ENCODE peak calls at places on chromosomes 5 and 9, in ten cellular contexts. G, H, Q, D, K, C, I, P, X and R are unnamed samples.

GRCh38 chr9:126514037-126514821 is 99.5 kb upstream of the LMX1B start:
- DNase-seq in G (peak; percentile 79), H (no peak), Q (peak; percentile 94), D (peak; percentile 80), K (peak; percentile 53), C (no peak), I (peak; percentile 15), P (peak; percentile 56), X (peak; percentile 76), R (peak; percentile 77)

GRCh38 chr9:37676411-37676830 is 25.7 kb downstream of the FRMPD1 start:
- DNase-seq in G (no peak), H (no peak), Q (no peak), D (no peak), K (no peak), C (no peak), I (no peak), P (no peak), X (no peak), R (peak; percentile 57)

GRCh38 chr9:99062549-99062948 is 42.4 kb upstream of the TGFBR1 start:
- DNase-seq in G (no peak), H (no peak), Q (no peak), D (no peak), K (no peak), C (no peak), I (no peak), P (no peak), X (no peak), R (no peak)

GRCh38 chr5:160968480-160968879 is 116.5 kb upstream of the ATP10B start:
- DNase-seq in G (no peak), H (no peak), Q (no peak), D (no peak), K (no peak), C (no peak), I (no peak), P (no peak), X (no peak), R (no peak)

GRCh38 chr5:172497591-172498255 is 43.4 kb upstream of the SH3PXD2B start:
- DNase-seq in G (no peak), H (no peak), Q (no peak), D (peak; percentile 29), K (no peak), C (no peak), I (no peak), P (no peak), X (no peak), R (no peak)

GRCh38 chr5:91957671-91958070 is 574.6 kb upstream of the ARRDC3 start:
- DNase-seq in G (no peak), H (no peak), Q (no peak), D (no peak), K (no peak), C (no peak), I (peak; percentile 56), P (no peak), X (no peak), R (no peak)

GRCh38 chr9:137030528-137030927 is 1.4 kb downstream of the FUT7 start:
- DNase-seq in G (peak; percentile 75), H (no peak), Q (peak; percentile 95), D (no peak), K (no peak), C (no peak), I (no peak), P (no peak), X (no peak), R (no peak)

GRCh38 chr5:52725065-52725746 is 62.5 kb upstream of the ITGA1 start:
- DNase-seq in G (no peak), H (no peak), Q (no peak), D (no peak), K (no peak), C (no peak), I (peak; percentile 12), P (no peak), X (no peak), R (no peak)

GRCh38 chr9:116628706-116629105 is 58.4 kb upstream of the TRIM32 start:
- DNase-seq in G (no peak), H (no peak), Q (no peak), D (no peak), K (no peak), C (no peak), I (no peak), P (no peak), X (no peak), R (no peak)

GRCh38 chr9:130117816-130118632 is 54.2 kb upstream of the NCS1 start:
- DNase-seq in G (no peak), H (peak; percentile 22), Q (peak; percentile 18), D (no peak), K (peak; percentile 50), C (no peak), I (peak; percentile 76), P (peak; percentile 56), X (no peak), R (peak; percentile 68)

GRCh38 chr5:82622205-82622604 is 344.1 kb upstream of the RPS23 start:
- DNase-seq in G (no peak), H (no peak), Q (no peak), D (no peak), K (no peak), C (no peak), I (no peak), P (no peak), X (no peak), R (no peak)

GRCh38 chr5:72619251-72619650 is 112.0 kb upstream of the ZNF366 start:
- DNase-seq in G (no peak), H (no peak), Q (no peak), D (no peak), K (no peak), C (no peak), I (no peak), P (no peak), X (no peak), R (no peak)

GRCh38 chr9:112283854-112284253 is 49.6 kb downstream of the PTBP3 start:
- DNase-seq in G (no peak), H (no peak), Q (no peak), D (no peak), K (no peak), C (no peak), I (no peak), P (no peak), X (no peak), R (no peak)

GRCh38 chr5:5398046-5398445 is 24.4 kb upstream of the ICE1 start:
- DNase-seq in G (no peak), H (no peak), Q (no peak), D (no peak), K (no peak), C (no peak), I (no peak), P (no peak), X (no peak), R (no peak)

GRCh38 chr9:136582977-136583735 is 37.3 kb upstream of the NOTCH1 start:
- DNase-seq in G (no peak), H (no peak), Q (no peak), D (no peak), K (no peak), C (no peak), I (no peak), P (no peak), X (no peak), R (peak; percentile 34)

GRCh38 chr9:93205045-93205768 is 21.3 kb downstream of the WNK2 start:
- DNase-seq in G (peak; percentile 23), H (no peak), Q (peak; percentile 76), D (peak; percentile 68), K (no peak), C (no peak), I (no peak), P (peak; percentile 45), X (peak; percentile 82), R (peak; percentile 54)

GRCh38 chr9:130171226-130172148 is 717 bp upstream of the NCS1 start:
- DNase-seq in G (no peak), H (no peak), Q (no peak), D (no peak), K (no peak), C (no peak), I (no peak), P (no peak), X (no peak), R (no peak)

GRCh38 chr5:143053780-143054179 is 283.6 kb downstream of the ARHGAP26 start:
- DNase-seq in G (no peak), H (no peak), Q (no peak), D (no peak), K (no peak), C (no peak), I (no peak), P (no peak), X (no peak), R (no peak)
- H3K4me1 ChIP-seq in G (peaks cover 36% of the 10 kb centered on the region), H (peaks cover 8% of the 10 kb centered on the region), Q (peaks cover 10% of the 10 kb centered on the region), D (peaks cover 23% of the 10 kb centered on the region), K (peaks cover 35% of the 10 kb centered on the region), C (peaks cover 3% of the 10 kb centered on the region), I (peaks cover 15% of the 10 kb centered on the region), P (peaks cover 15% of the 10 kb centered on the region), X (peaks cover 70% of the 10 kb centered on the region), R (peaks cover 74% of the 10 kb centered on the region)

GRCh38 chr9:109560470-109561132 is 62.5 kb upstream of the PTPN3 start:
- DNase-seq in G (no peak), H (peak; percentile 16), Q (no peak), D (no peak), K (no peak), C (no peak), I (no peak), P (no peak), X (peak; percentile 23), R (peak; percentile 63)
- TF ChIP-seq CTCF in G (no peak), H (no peak), Q (no peak), D (no peak), K (no peak), C (no peak), I (no peak), P (no peak), X (peak; percentile 32), R (peak; percentile 23)

GRCh38 chr5:675876-676698 is 17.1 kb downstream of the TPPP start:
- DNase-seq in G (peak; percentile 47), H (no peak), Q (peak; percentile 75), D (peak; percentile 57), K (no peak), C (peak; percentile 47), I (no peak), P (peak; percentile 18), X (peak; percentile 13), R (peak; percentile 6)

GRCh38 chr5:673140-673836 is 19.9 kb downstream of the TPPP start:
- DNase-seq in G (peak; percentile 42), H (no peak), Q (peak; percentile 75), D (peak; percentile 57), K (no peak), C (peak; percentile 51), I (no peak), P (no peak), X (no peak), R (no peak)

GRCh38 chr5:673837-674629 is 19.1 kb downstream of the TPPP start:
- DNase-seq in G (peak; percentile 51), H (no peak), Q (peak; percentile 70), D (peak; percentile 61), K (no peak), C (peak; percentile 57), I (no peak), P (no peak), X (peak; percentile 65), R (peak; percentile 84)

GRCh38 chr5:675111-675875 is 17.9 kb downstream of the TPPP start:
- DNase-seq in G (no peak), H (no peak), Q (peak; percentile 64), D (peak; percentile 44), K (no peak), C (peak; percentile 27), I (no peak), P (peak; percentile 15), X (no peak), R (peak; percentile 33)

GRCh38 chr5:674630-675011 is 18.5 kb downstream of the TPPP start:
- DNase-seq in G (no peak), H (no peak), Q (no peak), D (no peak), K (no peak), C (peak; percentile 45), I (no peak), P (peak; percentile 16), X (no peak), R (no peak)
- H3K4me1 ChIP-seq in G (peaks cover 35% of the 10 kb centered on the region), H (peaks cover 28% of the 10 kb centered on the region), Q (peaks cover 30% of the 10 kb centered on the region), D (peaks cover 16% of the 10 kb centered on the region), K (no peaks in the 10 kb centered on the region), C (peaks cover 23% of the 10 kb centered on the region), I (no peaks in the 10 kb centered on the region), P (peaks cover 41% of the 10 kb centered on the region), X (peaks cover 50% of the 10 kb centered on the region), R (peaks cover 36% of the 10 kb centered on the region)

GRCh38 chr5:173745123-173745522 is 128.7 kb upstream of the BOD1 start:
- DNase-seq in G (no peak), H (no peak), Q (peak; percentile 81), D (no peak), K (no peak), C (no peak), I (no peak), P (no peak), X (no peak), R (no peak)
- TF ChIP-seq CTCF in G (no peak), H (no peak), Q (no peak), D (no peak), K (no peak), C (no peak), I (no peak), P (no peak), X (no peak), R (no peak)